ENCODE peak calls at places on chromosomes 13 and 19, in four cellular contexts. C is hepatocyte, S is K562, T is endothelial cell of umbilical vein. F is an unnamed sample.

GRCh38 chr13:45196622-45197021 is 4.2 kb downstream of the KCTD4 start:
- DNase-seq in C (no peak), S (no peak), T (no peak), F (peak)

GRCh38 chr13:35500071-35500595 is 23.6 kb upstream of the MAB21L1 start:
- DNase-seq in C (no peak), S (no peak), T (no peak), F (no peak)

GRCh38 chr13:105333416-105333815 is 1202.0 kb downstream of the EFNB2 start:
- DNase-seq in C (no peak), S (no peak), T (no peak), F (no peak)

GRCh38 chr13:46403851-46404731 is 17.0 kb upstream of the RUBCNL start:
- DNase-seq in C (no peak), S (no peak), T (no peak), F (no peak)

GRCh38 chr13:44259045-44260042 is 114.3 kb upstream of the SERP2 start:
- DNase-seq in C (peak), S (peak), T (peak), F (no peak)

GRCh38 chr13:110882972-110883371 is 31.9 kb downstream of the ANKRD10 start:
- DNase-seq in C (no peak), S (no peak), T (no peak), F (no peak)

GRCh38 chr13:48518083-48518482 is 14.8 kb downstream of the RCBTB2 start:
- DNase-seq in C (no peak), S (no peak), T (no peak), F (no peak)

GRCh38 chr19:42555317-42555716 is 27.0 kb upstream of the CEACAM1 start:
- DNase-seq in C (no peak), S (no peak), T (no peak), F (no peak)

GRCh38 chr19:1483067-1483978 is 4.3 kb upstream of the C19orf25 start:
- DNase-seq in C (no peak), S (no peak), T (no peak), F (no peak)

GRCh38 chr13:97284558-97284957 is 62.4 kb downstream of the MBNL2 start:
- DNase-seq in C (no peak), S (no peak), T (no peak), F (no peak)

GRCh38 chr19:48541813-48542212 is 10.2 kb upstream of the SULT2B1 start:
- DNase-seq in C (no peak), S (no peak), T (no peak), F (no peak)

GRCh38 chr13:93529961-93530360 is 303.4 kb downstream of the GPC6 start:
- DNase-seq in C (no peak), S (no peak), T (no peak), F (no peak)

GRCh38 chr19:53388904-53389303 is 6.0 kb upstream of the ZNF765 start:
- DNase-seq in C (no peak), S (no peak), T (no peak), F (no peak)

GRCh38 chr13:72198967-72199601 is 332.1 kb upstream of the DACH1 start:
- DNase-seq in C (no peak), S (no peak), T (no peak), F (no peak)

GRCh38 chr13:100544866-100545683 is 43.5 kb downstream of the GGACT start:
- DNase-seq in C (no peak), S (no peak), T (peak), F (no peak)

GRCh38 chr19:12641456-12641855 is 25.1 kb downstream of the MAN2B1 start:
- DNase-seq in C (no peak), S (no peak), T (no peak), F (no peak)

GRCh38 chr13:36862002-36862706 is 43.1 kb downstream of the RFXAP start:
- DNase-seq in C (no peak), S (no peak), T (peak), F (no peak)

GRCh38 chr13:37107868-37108267 is 2.4 kb upstream of the CSNK1A1L start:
- DNase-seq in C (no peak), S (no peak), T (no peak), F (no peak)

GRCh38 chr19:13887529-13887928 is 10.6 kb downstream of the NANOS3 start:
- DNase-seq in C (no peak), S (no peak), T (no peak), F (no peak)

GRCh38 chr13:100159584-100159983 is 70.7 kb downstream of the PCCA start:
- DNase-seq in C (no peak), S (no peak), T (no peak), F (no peak)

DNA sequence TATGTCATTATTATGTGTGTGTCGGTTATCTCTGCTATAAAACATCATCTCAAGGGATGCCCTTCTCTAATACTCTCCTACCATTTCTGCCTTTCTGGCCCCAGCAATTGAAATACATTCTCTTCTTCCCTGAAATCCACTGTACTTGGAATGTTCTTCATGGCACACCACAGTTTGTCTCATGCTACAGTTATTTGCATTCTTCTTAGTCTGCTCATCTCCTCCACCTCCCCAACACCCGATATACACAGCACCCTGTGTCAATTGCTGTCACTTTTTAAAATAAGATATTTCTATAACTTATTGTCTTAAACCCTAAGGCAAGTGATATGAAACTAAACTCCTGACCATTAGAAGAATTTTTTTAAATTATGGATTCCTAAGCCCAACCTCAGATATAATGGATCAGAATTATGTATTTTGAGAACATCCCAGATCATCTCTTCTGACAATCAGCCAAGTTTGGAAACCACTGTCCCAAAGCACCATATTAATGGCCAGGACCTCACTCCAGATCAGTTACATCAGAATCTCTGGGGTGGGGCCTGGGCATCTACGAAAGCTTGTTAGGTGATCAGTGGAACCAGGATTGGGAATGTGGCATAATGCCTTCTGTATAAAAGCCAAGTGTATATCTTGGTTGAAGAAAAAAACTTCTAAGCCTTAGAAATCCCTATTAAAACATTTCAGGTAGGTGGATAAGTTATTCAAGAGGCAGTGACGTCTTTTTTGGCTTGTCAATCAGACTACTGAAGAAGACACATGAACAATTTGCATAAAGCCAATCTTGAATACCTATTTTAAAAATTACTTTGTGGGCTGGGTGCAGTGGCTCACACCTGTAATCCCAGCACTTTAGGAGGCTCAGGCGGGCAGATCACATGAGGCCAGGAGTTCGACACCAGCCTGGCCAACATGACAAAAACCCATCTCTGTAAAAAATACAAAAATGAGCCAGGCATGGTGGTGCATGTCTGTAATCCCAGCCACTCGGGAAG is 30.0 kb upstream of the KBTBD7 start:
- DNase-seq in C (no peak), S (no peak), T (no peak), F (no peak)
- H2AFZ ChIP-seq in C (no peak), S (no peak), T (no peak), F (no peak)

GRCh38 chr19:35549174-35549788 is 3.9 kb downstream of the TMEM147 start:
- DNase-seq in C (peak), S (peak), T (peak), F (peak)

GRCh38 chr19:35544110-35544802 is 1.2 kb upstream of the TMEM147 start:
- DNase-seq in C (no peak), S (no peak), T (no peak), F (no peak)

GRCh38 chr19:35545001-35545854 is at the start of gene TMEM147:
- DNase-seq in C (peak), S (peak), T (peak), F (peak)

GRCh38 chr19:35545855-35546381 is 492 bp downstream of the TMEM147 start:
- DNase-seq in C (peak), S (peak), T (no peak), F (peak)

DNA sequence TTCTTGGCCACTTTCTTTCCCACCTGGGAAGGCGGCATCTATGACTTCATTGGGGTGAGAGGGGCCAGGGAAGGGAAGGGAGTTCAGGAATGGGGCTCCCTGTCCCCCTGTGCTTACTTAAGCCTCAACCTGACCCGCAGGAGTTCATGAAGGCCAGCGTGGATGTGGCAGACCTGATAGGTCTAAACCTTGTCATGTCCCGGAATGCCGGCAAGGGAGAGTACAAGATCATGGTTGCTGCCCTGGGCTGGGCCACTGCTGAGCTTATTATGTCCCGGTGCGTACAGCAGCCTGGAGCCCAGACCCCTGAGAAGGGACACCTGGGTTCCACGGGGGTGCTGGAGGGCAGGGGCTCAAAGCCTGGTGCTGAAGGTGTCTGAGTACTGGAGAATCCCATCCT is 1.1 kb downstream of the TMEM147 start:
- DNase-seq in C (no peak), S (no peak), T (no peak), F (no peak)
- H2AFZ ChIP-seq in C (no peak), S (no peak), T (peak), F (no peak)

GRCh38 chr19:18390075-18390909 is 4.3 kb downstream of the GDF15 start:
- DNase-seq in C (no peak), S (no peak), T (no peak), F (no peak)

GRCh38 chr19:18392417-18392816 is 5.0 kb downstream of the LRRC25 start:
- DNase-seq in C (no peak), S (peak), T (peak), F (no peak)

GRCh38 chr19:18389736-18390074 is 3.7 kb downstream of the GDF15 start:
- DNase-seq in C (no peak), S (no peak), T (no peak), F (no peak)

GRCh38 chr19:18392936-18393335 is 4.5 kb downstream of the LRRC25 start:
- DNase-seq in C (no peak), S (no peak), T (no peak), F (no peak)

GRCh38 chr19:18391509-18392075 is 5.6 kb downstream of the GDF15 start:
- DNase-seq in C (no peak), S (no peak), T (no peak), F (no peak)
- H2AFZ ChIP-seq in C (no peak), S (no peak), T (no peak), F (no peak)

GRCh38 chr19:30783936-30784335 is 411.8 kb downstream of the ZNF536 start:
- DNase-seq in C (no peak), S (no peak), T (no peak), F (no peak)
- H2AFZ ChIP-seq in C (no peak), S (no peak), T (no peak), F (no peak)

DNA sequence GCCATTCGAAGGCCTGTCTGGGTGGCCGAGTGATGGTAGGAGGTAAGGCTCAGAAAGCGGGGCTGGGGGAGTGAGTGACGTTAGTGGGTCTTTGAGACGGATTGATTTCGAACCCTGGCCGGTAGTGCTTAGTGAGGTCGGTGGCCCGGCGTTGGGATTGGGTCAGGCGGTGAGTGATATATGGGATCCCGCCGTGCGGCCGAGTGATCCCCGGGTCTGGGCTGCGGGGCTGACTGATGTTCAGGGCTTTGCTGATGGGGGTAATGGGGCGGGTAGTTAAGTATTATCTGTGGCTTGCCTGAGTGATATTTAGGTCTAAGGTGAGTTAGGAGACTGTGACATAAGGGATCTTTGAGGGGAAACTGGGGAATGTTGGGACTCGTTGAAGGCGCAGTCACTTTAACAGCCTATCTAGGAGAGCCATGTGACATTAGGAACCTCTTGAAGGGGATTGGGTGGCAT is 446 bp downstream of the PSMC4 start:
- DNase-seq in C (peak), S (peak), T (peak), F (peak)
- H2AFZ ChIP-seq in C (peak), S (peak), T (peak), F (peak)

DNA sequence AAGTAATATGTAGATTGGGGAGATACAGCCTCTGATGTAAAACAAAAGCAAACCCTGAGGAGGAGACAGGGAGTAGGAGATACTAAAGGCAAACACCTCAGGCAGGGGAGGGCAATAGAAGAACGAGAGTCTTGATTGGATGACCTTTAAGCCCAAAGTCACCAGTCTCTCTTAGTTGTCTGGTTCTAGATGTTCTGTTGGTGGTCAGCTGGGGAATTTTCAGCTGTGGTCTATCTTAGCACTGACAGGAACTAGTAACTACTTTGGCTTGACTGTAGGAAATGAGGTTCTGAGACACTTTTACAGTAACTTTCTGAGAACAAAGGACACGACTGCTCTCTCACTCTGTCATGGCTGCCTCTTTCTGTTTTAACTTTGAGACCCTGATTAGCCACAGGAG is 290.7 kb upstream of the MIR17HG start:
- DNase-seq in C (no peak), S (no peak), T (no peak), F (peak)
- H2AFZ ChIP-seq in C (no peak), S (no peak), T (no peak), F (no peak)

GRCh38 chr13:98930014-98930625 is 47.7 kb downstream of the DOCK9 start:
- DNase-seq in C (peak), S (no peak), T (peak), F (no peak)
- H2AFZ ChIP-seq in C (no peak), S (no peak), T (no peak), F (no peak)

GRCh38 chr13:32285633-32285965 is 29.6 kb downstream of the ZAR1L start:
- DNase-seq in C (no peak), S (no peak), T (no peak), F (no peak)
- H2AFZ ChIP-seq in C (no peak), S (no peak), T (peak), F (no peak)

DNA sequence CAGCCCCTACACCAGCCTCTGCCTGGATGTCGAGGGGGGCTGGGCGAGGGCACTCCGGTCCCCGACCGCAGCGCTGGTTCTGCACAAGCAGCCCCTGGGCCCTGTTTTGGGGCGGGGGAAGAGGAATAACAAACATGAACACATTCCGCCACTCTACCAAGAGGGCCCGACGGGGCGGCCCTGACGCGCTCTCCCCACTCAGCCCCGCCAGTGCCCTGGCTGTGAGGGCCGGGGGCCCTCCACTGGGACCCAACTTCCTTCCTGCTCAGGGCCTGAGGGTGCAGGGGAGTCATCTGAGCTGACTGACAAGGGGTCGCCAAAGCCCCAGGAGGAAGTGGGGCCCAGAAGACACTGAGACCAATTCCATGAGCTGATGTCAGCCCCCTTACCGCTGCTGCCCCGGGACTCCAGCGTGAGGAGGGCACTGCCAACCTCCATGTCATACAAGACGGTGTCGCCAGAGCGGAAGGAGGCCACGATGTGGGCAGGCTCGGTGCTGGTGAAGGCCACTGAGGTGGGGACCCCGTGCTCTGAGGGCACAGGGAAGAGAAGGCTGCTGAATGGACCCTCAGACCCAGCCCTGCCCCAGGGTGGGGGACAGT is 5.6 kb upstream of the PRKD2 start:
- DNase-seq in C (no peak), S (no peak), T (no peak), F (no peak)
- H2AFZ ChIP-seq in C (no peak), S (no peak), T (no peak), F (no peak)